ENCODE peak calls at places on chromosomes 2 and 18, in four cellular contexts. One of them, this sample, is unnamed.

GRCh38 chr2:43021791-43022500 is 204.5 kb downstream of the ZFP36L2 start:
- DNase-seq in A549: no peak
- DNase-seq in K562: peak
- DNase-seq in GM12878: no peak
- DNase-seq in this sample: peak

GRCh38 chr2:12488365-12488972 is 228.3 kb upstream of the TRIB2 start:
- DNase-seq in A549: no peak
- DNase-seq in K562: no peak
- DNase-seq in GM12878: no peak
- DNase-seq in this sample: no peak

GRCh38 chr2:192010073-192010472 is 163.2 kb upstream of the CAVIN2 start:
- DNase-seq in A549: no peak
- DNase-seq in K562: no peak
- DNase-seq in GM12878: no peak
- DNase-seq in this sample: no peak

GRCh38 chr2:85750509-85751299 is 3.1 kb upstream of the ATOH8 start:
- DNase-seq in A549: peak
- DNase-seq in K562: peak
- DNase-seq in GM12878: no peak
- DNase-seq in this sample: peak

GRCh38 chr2:191126386-191126785 is 24.4 kb downstream of the STAT4 start:
- DNase-seq in A549: no peak
- DNase-seq in K562: no peak
- DNase-seq in GM12878: no peak
- DNase-seq in this sample: no peak

GRCh38 chr2:23390152-23390551 is 5.2 kb downstream of the KLHL29 start:
- DNase-seq in A549: no peak
- DNase-seq in K562: no peak
- DNase-seq in GM12878: no peak
- DNase-seq in this sample: no peak

GRCh38 chr18:47912343-47912742 is 18.1 kb downstream of the SMAD2 start:
- DNase-seq in A549: no peak
- DNase-seq in K562: no peak
- DNase-seq in GM12878: no peak
- DNase-seq in this sample: no peak

GRCh38 chr18:48393776-48394175 is 15.4 kb downstream of the ZBTB7C start:
- DNase-seq in A549: no peak
- DNase-seq in K562: no peak
- DNase-seq in GM12878: no peak
- DNase-seq in this sample: no peak

DNA sequence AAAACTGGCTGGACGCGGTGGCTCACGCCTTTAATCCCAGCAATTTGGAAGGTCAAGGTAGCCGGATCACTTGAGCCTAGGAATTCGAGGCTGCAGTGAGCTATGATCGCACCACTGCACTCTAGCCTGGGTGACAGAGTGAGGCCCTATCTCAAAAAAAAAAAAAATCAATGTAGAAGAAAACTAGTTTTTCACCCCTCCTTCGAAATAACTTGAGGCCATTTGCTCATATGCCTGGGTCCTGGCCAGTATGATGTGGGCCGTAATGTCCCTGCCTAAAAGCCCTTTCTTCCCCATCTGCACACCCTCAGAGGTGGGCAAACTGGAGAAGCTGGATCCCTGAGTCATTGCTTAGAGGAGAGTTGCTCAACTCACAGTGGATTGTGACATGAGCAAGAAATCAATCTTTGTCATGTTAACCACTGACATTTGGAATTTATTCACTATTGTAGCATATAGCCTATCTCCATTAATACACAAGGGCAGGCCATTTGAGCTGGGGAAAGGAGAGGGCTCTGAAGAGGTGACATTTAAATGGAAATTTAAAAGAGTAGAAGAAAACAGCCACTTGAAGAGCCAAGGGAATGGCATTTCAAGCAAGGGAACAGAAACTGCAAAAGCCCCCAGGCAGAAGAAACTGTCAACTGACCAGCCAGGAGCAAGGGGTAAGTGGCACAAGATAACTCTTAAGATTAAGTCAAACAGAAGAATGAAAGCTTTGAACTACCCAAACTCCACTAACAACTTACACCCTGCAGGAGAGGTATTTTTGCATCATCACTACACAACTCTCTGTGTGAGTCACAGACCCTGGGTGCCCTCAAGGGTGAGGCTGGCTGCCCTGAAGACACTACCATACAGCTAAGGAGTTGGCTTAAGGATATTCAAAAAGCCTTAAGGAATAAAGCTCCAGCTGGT is 7.6 kb upstream of the METTL21A start:
- DNase-seq in A549: peak
- DNase-seq in K562: no peak
- DNase-seq in GM12878: no peak
- DNase-seq in this sample: peak
- TF ChIP-seq USF2 in A549: no peak
- TF ChIP-seq USF2 in K562: no peak
- TF ChIP-seq USF2 in GM12878: no peak
- TF ChIP-seq USF2 in this sample: no peak

DNA sequence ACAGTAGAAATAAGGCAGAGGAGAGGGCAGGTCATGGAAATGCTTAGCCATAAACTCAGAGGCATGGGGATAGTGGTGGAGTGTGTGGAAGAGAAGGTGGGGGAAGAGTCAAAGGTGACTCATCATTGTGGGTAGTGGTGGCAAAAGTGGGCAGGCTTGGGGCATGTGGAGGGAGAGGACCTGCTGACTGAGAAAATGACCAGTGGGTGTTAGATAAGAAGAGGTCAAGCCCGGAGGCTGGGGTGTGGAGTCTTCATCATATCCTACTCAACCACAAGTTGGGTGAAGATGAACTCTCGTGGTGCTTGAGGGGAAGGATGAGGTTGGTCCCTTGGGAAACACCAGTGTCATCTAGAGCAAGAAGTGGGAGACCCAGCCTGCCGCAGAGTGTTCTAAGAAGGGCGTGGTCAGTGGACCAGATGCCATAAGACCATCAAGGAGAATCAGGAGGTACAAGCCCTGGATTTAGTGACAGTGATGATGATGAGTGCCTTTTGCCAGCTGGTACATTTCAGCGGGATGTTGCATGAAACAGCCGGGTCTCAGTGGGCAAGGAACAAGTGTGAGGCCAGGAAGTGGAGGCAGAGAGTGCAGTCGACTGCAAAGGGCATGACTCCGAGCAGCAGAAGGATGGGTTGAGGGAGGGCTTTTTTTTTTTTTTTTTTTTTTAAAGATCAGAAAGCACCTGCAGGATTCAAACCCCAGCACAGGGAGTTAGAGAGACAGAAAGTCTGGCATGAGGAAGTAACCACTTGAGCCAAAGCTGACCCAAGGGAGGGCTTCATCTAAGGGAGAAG is 122.6 kb upstream of the SPRED2 start:
- DNase-seq in A549: no peak
- DNase-seq in K562: peak
- DNase-seq in GM12878: peak
- DNase-seq in this sample: no peak
- TF ChIP-seq CHD4 in A549: no peak
- TF ChIP-seq CHD4 in K562: no peak
- TF ChIP-seq CHD4 in GM12878: no peak
- TF ChIP-seq CHD4 in this sample: no peak

DNA sequence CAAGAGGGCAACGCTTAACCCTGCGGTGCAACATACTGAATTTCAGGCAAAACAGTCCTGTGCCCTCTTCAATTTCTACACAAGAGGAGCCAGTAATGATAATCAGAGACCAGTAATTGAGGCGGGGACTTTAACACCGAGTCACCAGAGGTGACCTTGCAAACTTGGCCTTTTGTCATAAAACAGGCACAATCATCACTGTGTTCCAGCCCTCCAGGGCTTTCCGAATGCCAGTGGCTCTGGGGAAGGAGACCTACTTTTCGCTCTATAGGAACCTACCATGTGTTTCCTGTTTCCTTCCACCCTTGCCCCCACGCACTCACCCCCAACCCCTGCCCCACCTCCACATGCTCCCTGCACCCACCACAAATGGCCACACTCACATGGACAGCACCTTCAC is 47.2 kb upstream of the LOXHD1 start:
- DNase-seq in A549: no peak
- DNase-seq in K562: no peak
- DNase-seq in GM12878: no peak
- DNase-seq in this sample: no peak
- TF ChIP-seq USF2 in A549: no peak
- TF ChIP-seq USF2 in K562: no peak
- TF ChIP-seq USF2 in GM12878: no peak
- TF ChIP-seq USF2 in this sample: no peak

GRCh38 chr2:239093487-239093886 is 245.6 kb downstream of the TWIST2 start:
- DNase-seq in A549: no peak
- DNase-seq in K562: no peak
- DNase-seq in GM12878: no peak
- DNase-seq in this sample: no peak

GRCh38 chr2:239095475-239095874 is 247.6 kb downstream of the TWIST2 start:
- DNase-seq in A549: no peak
- DNase-seq in K562: no peak
- DNase-seq in GM12878: no peak
- DNase-seq in this sample: no peak

GRCh38 chr2:239094727-239095266 is 246.9 kb downstream of the TWIST2 start:
- DNase-seq in A549: no peak
- DNase-seq in K562: no peak
- DNase-seq in GM12878: no peak
- DNase-seq in this sample: no peak

GRCh38 chr2:239093956-239094355 is 246.1 kb downstream of the TWIST2 start:
- DNase-seq in A549: no peak
- DNase-seq in K562: no peak
- DNase-seq in GM12878: no peak
- DNase-seq in this sample: no peak

GRCh38 chr2:239092571-239093294 is 244.8 kb downstream of the TWIST2 start:
- DNase-seq in A549: no peak
- DNase-seq in K562: no peak
- DNase-seq in GM12878: no peak
- DNase-seq in this sample: no peak
- TF ChIP-seq CHD4 in A549: no peak
- TF ChIP-seq CHD4 in K562: no peak
- TF ChIP-seq CHD4 in GM12878: no peak
- TF ChIP-seq CHD4 in this sample: no peak

GRCh38 chr2:760001-760400 is 82.8 kb upstream of the TMEM18 start:
- DNase-seq in A549: no peak
- DNase-seq in K562: no peak
- DNase-seq in GM12878: no peak
- DNase-seq in this sample: no peak
- TF ChIP-seq USF2 in A549: no peak
- TF ChIP-seq USF2 in K562: no peak
- TF ChIP-seq USF2 in GM12878: no peak
- TF ChIP-seq USF2 in this sample: no peak

DNA sequence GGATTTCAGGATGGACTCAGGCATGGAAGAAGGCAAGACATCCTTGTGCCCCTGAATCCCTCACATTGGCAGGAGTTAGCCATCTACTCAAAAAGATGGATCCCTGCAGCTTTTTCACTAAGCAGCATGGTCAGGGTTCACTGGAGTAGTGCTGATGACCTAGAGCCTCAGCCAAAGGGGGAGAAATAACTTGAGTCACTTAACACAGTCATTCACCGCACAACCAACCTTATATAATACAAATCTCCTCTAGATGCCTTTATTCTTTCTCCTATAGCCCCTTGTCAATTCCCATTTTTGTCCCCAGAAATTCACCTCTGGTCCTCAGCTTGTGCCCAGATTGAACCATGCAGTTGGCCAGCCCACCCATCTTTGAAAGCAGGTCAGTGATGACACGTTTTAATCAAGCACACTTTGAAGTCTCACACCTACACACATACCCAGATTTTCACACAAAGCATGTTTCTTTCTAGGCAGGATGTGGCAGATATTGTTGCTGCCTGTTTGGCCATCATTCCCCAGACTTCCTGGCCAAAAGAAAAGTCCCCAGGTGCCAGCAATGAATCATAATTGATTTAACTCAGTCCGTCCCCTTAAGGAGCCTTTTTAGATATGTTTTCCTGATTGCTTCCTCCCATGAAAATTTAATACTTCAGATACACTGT is 84.2 kb downstream of the LBH start:
- DNase-seq in A549: no peak
- DNase-seq in K562: no peak
- DNase-seq in GM12878: no peak
- DNase-seq in this sample: no peak
- TF ChIP-seq CHD4 in A549: no peak
- TF ChIP-seq CHD4 in K562: no peak
- TF ChIP-seq CHD4 in GM12878: no peak
- TF ChIP-seq CHD4 in this sample: no peak

DNA sequence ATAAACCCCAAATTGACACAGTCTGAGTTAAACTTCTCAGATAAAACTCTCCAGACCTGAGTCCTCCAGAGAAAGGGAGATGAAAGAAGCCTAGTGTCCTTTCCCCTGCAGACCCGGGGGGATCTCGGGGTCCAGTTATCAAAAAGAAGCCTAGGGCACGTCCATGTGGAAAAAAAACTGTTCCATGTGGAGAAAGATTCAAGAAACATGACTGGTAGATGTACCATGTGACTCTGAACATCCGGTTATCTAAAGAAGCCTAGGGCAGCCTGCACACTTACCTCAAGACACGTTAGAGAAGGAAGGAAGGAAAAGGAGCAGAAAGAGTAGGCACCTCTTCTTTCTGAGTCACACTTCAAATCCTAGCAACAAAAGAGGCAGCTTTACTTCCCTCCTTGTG is 421.0 kb downstream of the LRATD1 start:
- DNase-seq in A549: no peak
- DNase-seq in K562: no peak
- DNase-seq in GM12878: no peak
- DNase-seq in this sample: no peak
- TF ChIP-seq USF2 in A549: no peak
- TF ChIP-seq USF2 in K562: no peak
- TF ChIP-seq USF2 in GM12878: no peak
- TF ChIP-seq USF2 in this sample: no peak

GRCh38 chr2:67851946-67852345 is 210.9 kb downstream of the C1D start:
- DNase-seq in A549: no peak
- DNase-seq in K562: no peak
- DNase-seq in GM12878: no peak
- DNase-seq in this sample: no peak
- TF ChIP-seq CHD4 in A549: no peak
- TF ChIP-seq CHD4 in K562: no peak
- TF ChIP-seq CHD4 in GM12878: no peak
- TF ChIP-seq CHD4 in this sample: no peak

GRCh38 chr2:74249406-74250122 is 51.1 kb downstream of the MTHFD2 start:
- DNase-seq in A549: no peak
- DNase-seq in K562: peak
- DNase-seq in GM12878: no peak
- DNase-seq in this sample: no peak
- TF ChIP-seq USF2 in A549: no peak
- TF ChIP-seq USF2 in K562: no peak
- TF ChIP-seq USF2 in GM12878: no peak
- TF ChIP-seq USF2 in this sample: no peak

DNA sequence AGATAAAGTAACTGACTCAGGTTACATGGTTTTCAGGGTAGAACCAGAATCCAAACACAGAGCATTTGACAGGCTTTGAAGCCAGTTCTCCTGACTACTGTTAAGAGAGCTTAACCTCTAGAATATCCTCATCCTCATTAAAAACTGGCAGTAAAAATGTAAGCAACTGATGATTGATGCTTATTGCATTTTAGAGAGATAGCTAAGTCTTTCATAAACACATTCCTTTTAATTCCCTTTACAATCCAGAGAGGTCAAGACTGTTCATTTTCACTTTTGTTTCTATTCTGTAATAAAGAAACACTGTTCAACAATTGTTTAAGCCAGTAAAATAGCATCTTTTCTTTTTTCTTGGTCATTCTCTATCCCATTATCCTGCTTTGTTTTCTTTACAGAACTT is 53.9 kb upstream of the RAB27B start:
- DNase-seq in A549: no peak
- DNase-seq in K562: no peak
- DNase-seq in GM12878: no peak
- DNase-seq in this sample: no peak
- TF ChIP-seq CHD4 in A549: no peak
- TF ChIP-seq CHD4 in K562: no peak
- TF ChIP-seq CHD4 in GM12878: no peak
- TF ChIP-seq CHD4 in this sample: no peak